ENCODE peak calls at places on chromosomes 11 and 22, in five cellular contexts. Z, O, R, T and D are unnamed samples.

GRCh38 chr11:64629796-64630562 is 39.0 kb downstream of the SLC22A12 start:
- DNase-seq in Z (no peak), O (peak; percentile 82), R (no peak), T (no peak), D (no peak)

GRCh38 chr11:123163621-123164020 is 31.4 kb downstream of the CLMP start:
- DNase-seq in Z (no peak), O (no peak), R (no peak), T (no peak), D (no peak)

GRCh38 chr22:43110444-43110926 is at the start of gene BIK:
- DNase-seq in Z (no peak), O (peak; percentile 75), R (no peak), T (no peak), D (peak; percentile 53)

GRCh38 chr11:57438345-57439280 is 11.7 kb upstream of the SLC43A3 start:
- DNase-seq in Z (no peak), O (no peak), R (no peak), T (no peak), D (peak; percentile 92)

GRCh38 chr11:27331984-27332383 is 31.0 kb downstream of the CCDC34 start:
- DNase-seq in Z (no peak), O (no peak), R (peak; percentile 65), T (no peak), D (no peak)

GRCh38 chr11:14320020-14320419 is 39.0 kb downstream of the RRAS2 start:
- DNase-seq in Z (no peak), O (no peak), R (peak; percentile 59), T (no peak), D (no peak)

GRCh38 chr11:68692115-68692514 is 7.8 kb downstream of the GAL start:
- DNase-seq in Z (no peak), O (no peak), R (no peak), T (no peak), D (no peak)

GRCh38 chr11:11435673-11436072 is 82.6 kb upstream of the CSNK2A3 start:
- DNase-seq in Z (no peak), O (no peak), R (no peak), T (no peak), D (no peak)

GRCh38 chr11:109853156-109853776 is 239.9 kb upstream of the ZC3H12C start:
- DNase-seq in Z (no peak), O (no peak), R (peak; percentile 87), T (no peak), D (no peak)

GRCh38 chr11:15976433-15977045 is 379.8 kb downstream of the SOX6 start:
- DNase-seq in Z (no peak), O (no peak), R (peak; percentile 74), T (no peak), D (no peak)

GRCh38 chr11:118342503-118343161 is at the start of gene CD3D:
- DNase-seq in Z (no peak), O (no peak), R (no peak), T (no peak), D (no peak)

GRCh38 chr22:46596032-46596441 is 24.1 kb upstream of the GRAMD4 start:
- DNase-seq in Z (no peak), O (no peak), R (no peak), T (no peak), D (no peak)

GRCh38 chr22:45053094-45053493 is 43.3 kb upstream of the PHF21B start:
- DNase-seq in Z (no peak), O (no peak), R (no peak), T (no peak), D (no peak)

GRCh38 chr11:130909650-130910049 is 6.6 kb downstream of the SNX19 start:
- DNase-seq in Z (no peak), O (no peak), R (peak; percentile 91), T (no peak), D (no peak)

GRCh38 chr11:83671295-83671694 is 385.1 kb upstream of the CCDC90B start:
- DNase-seq in Z (no peak), O (no peak), R (peak; percentile 4), T (no peak), D (no peak)

GRCh38 chr11:86702387-86702983 is 30.1 kb upstream of the ME3 start:
- DNase-seq in Z (no peak), O (no peak), R (no peak), T (no peak), D (no peak)

GRCh38 chr11:63592975-63593395 is 21.2 kb downstream of the PLAAT3 start:
- DNase-seq in Z (peak; percentile 45), O (peak; percentile 15), R (peak; percentile 44), T (no peak), D (no peak)

GRCh38 chr22:38733329-38734202 is 22.2 kb downstream of the SUN2 start:
- DNase-seq in Z (peak; percentile 95), O (peak; percentile 69), R (peak; percentile 55), T (no peak), D (peak; percentile 80)

GRCh38 chr11:76661306-76661751 is 9.2 kb downstream of the LRRC32 start:
- DNase-seq in Z (no peak), O (no peak), R (no peak), T (no peak), D (no peak)

GRCh38 chr11:3635641-3636375 is 6.0 kb downstream of the ART5 start:
- DNase-seq in Z (no peak), O (no peak), R (no peak), T (no peak), D (no peak)

GRCh38 chr22:50209893-50210292 is 9.1 kb downstream of the SELENOO start:
- DNase-seq in Z (no peak), O (peak; percentile 78), R (peak; percentile 57), T (no peak), D (peak; percentile 58)

GRCh38 chr22:34105461-34106062 is 185.3 kb upstream of the LARGE1 start:
- DNase-seq in Z (peak; percentile 89), O (peak; percentile 75), R (no peak), T (no peak), D (peak; percentile 67)

GRCh38 chr11:130452171-130452570 is 3.7 kb downstream of the ADAMTS15 start:
- DNase-seq in Z (no peak), O (no peak), R (no peak), T (no peak), D (no peak)

GRCh38 chr22:17105143-17106129 is 15.7 kb downstream of the TMEM121B start:
- DNase-seq in Z (no peak), O (no peak), R (no peak), T (no peak), D (no peak)

GRCh38 chr11:11706022-11706421 is 84.2 kb upstream of the GALNT18 start:
- DNase-seq in Z (no peak), O (no peak), R (no peak), T (no peak), D (no peak)

GRCh38 chr11:46222485-46223251 is 54.8 kb upstream of the CREB3L1 start:
- DNase-seq in Z (no peak), O (peak; percentile 46), R (peak; percentile 7), T (no peak), D (no peak)

DNA sequence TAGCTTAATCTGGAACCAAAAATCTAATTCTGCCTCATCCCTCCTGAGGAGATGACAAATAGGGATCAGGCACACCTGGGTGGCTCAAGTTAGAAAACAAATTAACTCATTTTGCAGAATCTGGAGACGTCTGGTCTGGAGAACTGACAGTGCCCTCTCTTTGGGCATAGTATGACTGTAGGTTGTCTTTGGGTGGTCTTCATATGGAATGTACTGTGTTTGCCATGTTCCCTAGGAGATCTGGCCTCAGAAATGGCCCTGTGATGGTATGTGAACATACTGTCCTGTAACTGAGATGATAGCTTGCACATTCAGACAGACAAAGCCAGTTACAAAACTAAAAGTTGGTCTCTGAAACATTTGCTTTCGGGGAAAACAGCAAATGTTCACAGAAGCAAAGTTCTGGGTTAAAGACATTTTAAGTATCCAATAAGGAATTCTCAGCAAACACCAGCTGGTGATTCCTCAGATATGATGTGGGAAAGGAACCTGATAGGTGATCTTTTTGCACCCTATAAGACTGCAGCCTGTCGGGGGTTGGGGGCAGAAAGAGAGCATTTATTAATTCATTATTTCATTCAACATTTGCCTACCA is 29.7 kb downstream of the CD44 start:
- DNase-seq in Z (no peak), O (no peak), R (no peak), T (no peak), D (no peak)
- H3K4me1 ChIP-seq in Z (peaks cover 84% of the 10 kb centered on the region), O (no peaks in the 10 kb centered on the region), R (peaks cover 44% of the 10 kb centered on the region), T (peaks cover 98% of the 10 kb centered on the region), D (peaks cover 3% of the 10 kb centered on the region)

DNA sequence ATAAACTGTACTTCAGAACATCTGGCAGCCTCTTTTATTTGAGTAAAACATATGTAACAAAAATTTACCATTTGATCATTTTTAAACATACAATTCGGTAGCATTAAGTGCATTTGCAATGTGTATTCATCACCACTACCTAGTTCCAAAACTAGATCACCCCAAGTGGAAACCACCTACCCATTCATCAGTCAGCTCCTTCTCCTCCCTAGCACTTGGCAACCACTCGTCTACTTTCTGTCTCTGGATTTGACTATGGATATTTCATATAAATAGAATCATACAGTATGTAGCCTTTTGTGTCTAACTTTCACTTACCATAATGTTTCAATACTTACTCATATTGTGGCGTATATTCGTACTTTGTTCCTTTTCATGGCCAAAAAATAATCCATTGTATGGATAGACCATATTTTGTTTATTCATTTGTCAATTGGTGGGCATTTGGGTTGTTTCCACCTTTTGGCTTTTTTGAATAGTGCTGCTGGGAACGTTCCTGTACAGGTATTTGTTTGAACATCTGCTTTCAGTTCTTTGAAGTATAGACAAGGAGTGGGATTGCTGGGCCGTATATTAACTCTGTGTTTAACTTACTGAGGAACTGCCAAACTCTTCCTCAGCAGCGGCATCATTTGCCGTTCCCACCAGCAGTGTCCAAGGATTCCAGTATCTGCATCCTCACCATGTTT is 27.2 kb upstream of the ADORA2A start:
- DNase-seq in Z (no peak), O (no peak), R (no peak), T (no peak), D (no peak)
- H3K36me3 ChIP-seq in Z (peaks cover 14% of the 10 kb centered on the region), O (no peaks in the 10 kb centered on the region), R (peaks cover 12% of the 10 kb centered on the region), T (no peaks in the 10 kb centered on the region), D (peaks cover 23% of the 10 kb centered on the region)

GRCh38 chr11:95231881-95232605 is 1.0 kb upstream of the SESN3 start:
- DNase-seq in Z (peak; percentile 94), O (peak; percentile 86), R (no peak), T (peak; percentile 24), D (peak; percentile 86)
- TF ChIP-seq POLR2A in Z (no peak), O (no peak), R (no peak), T (no peak), D (no peak)

GRCh38 chr22:20185750-20186149 is 34.9 kb upstream of the CCDC188 start:
- DNase-seq in Z (no peak), O (no peak), R (no peak), T (no peak), D (no peak)

GRCh38 chr22:20183823-20184222 is 33.0 kb upstream of the CCDC188 start:
- DNase-seq in Z (no peak), O (no peak), R (no peak), T (no peak), D (no peak)

GRCh38 chr22:20186183-20186870 is 35.5 kb upstream of the CCDC188 start:
- DNase-seq in Z (no peak), O (no peak), R (no peak), T (no peak), D (no peak)

GRCh38 chr22:20183101-20183500 is 32.2 kb upstream of the CCDC188 start:
- DNase-seq in Z (no peak), O (no peak), R (no peak), T (no peak), D (no peak)

DNA sequence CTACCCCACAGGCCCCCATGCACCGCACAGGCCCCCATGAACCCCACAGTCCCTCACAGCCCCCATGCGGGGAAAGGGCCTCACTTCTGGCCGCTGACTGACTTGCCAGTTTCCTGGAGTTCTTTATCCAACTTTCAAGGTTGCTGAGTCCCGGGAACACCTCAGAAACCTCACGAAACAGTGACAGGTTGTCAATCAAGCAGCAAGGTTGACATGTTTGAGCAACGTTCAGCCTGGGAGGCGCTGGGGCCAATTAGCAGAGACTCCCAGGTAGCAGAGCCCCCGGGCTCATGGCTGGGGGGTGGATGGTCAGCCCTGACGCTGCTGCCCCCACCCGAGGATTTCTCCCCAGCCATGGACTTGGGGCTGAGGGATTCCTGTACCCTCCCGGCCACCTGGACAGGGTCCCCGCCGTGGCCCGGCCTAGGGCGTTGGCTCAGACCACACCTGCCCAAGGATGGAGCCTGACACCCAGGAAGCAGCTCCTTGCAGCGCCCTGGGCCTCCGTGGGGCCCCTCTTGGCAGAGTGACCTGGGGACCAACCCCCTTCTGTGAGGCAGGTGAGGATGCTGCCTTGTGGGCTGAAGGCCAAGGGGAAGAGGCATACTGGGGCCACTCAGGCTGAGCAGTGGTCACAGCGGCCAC is 33.8 kb upstream of the CCDC188 start:
- DNase-seq in Z (no peak), O (no peak), R (no peak), T (no peak), D (no peak)
- H3K4me1 ChIP-seq in Z (no peaks in the 10 kb centered on the region), O (no peaks in the 10 kb centered on the region), R (no peaks in the 10 kb centered on the region), T (no peaks in the 10 kb centered on the region), D (peaks cover 30% of the 10 kb centered on the region)